ENCODE peak calls at places on chromosomes 12 and 14, in ten cellular contexts. One of them, this sample, is unnamed.

GRCh38 chr12:87930652-87931051 is 98.5 kb downstream of the C12orf50 start:
- DNase-seq in neural crest cell: no peak
- DNase-seq in nucleus accumbens: no peak
- DNase-seq in sciatic nerve: no peak
- DNase-seq in Daoy: no peak
- DNase-seq in dorsolateral prefrontal cortex: no peak
- DNase-seq in stomach: no peak
- DNase-seq in D341Med: no peak
- DNase-seq in stimulated activated CD4-positive, alpha-beta T cell treated with anti-CD3 and anti-CD28 coated beads, TNF-alpha, amount 100 ng/mL, for 1 hour: no peak
- DNase-seq in NCI-H1417 treated with DMSO at 0.1 percent for 48 hours: no peak
- DNase-seq in this sample: no peak

GRCh38 chr12:114869091-114869834 is 185.3 kb upstream of the TBX3 start:
- DNase-seq in neural crest cell: no peak
- DNase-seq in nucleus accumbens: no peak
- DNase-seq in sciatic nerve: no peak
- DNase-seq in Daoy: no peak
- DNase-seq in dorsolateral prefrontal cortex: no peak
- DNase-seq in stomach: no peak
- DNase-seq in D341Med: no peak
- DNase-seq in stimulated activated CD4-positive, alpha-beta T cell treated with anti-CD3 and anti-CD28 coated beads, TNF-alpha, amount 100 ng/mL, for 1 hour: no peak
- DNase-seq in NCI-H1417 treated with DMSO at 0.1 percent for 48 hours: no peak
- DNase-seq in this sample: no peak

GRCh38 chr12:101901782-101902181 is 24.4 kb downstream of the DRAM1 start:
- DNase-seq in neural crest cell: no peak
- DNase-seq in nucleus accumbens: no peak
- DNase-seq in sciatic nerve: no peak
- DNase-seq in Daoy: no peak
- DNase-seq in dorsolateral prefrontal cortex: no peak
- DNase-seq in stomach: no peak
- DNase-seq in D341Med: no peak
- DNase-seq in stimulated activated CD4-positive, alpha-beta T cell treated with anti-CD3 and anti-CD28 coated beads, TNF-alpha, amount 100 ng/mL, for 1 hour: no peak
- DNase-seq in NCI-H1417 treated with DMSO at 0.1 percent for 48 hours: no peak
- DNase-seq in this sample: no peak

GRCh38 chr14:100820945-100821344 is 5.0 kb upstream of the MEG3 start:
- DNase-seq in neural crest cell: no peak
- DNase-seq in nucleus accumbens: no peak
- DNase-seq in sciatic nerve: no peak
- DNase-seq in Daoy: no peak
- DNase-seq in dorsolateral prefrontal cortex: no peak
- DNase-seq in stomach: no peak
- DNase-seq in D341Med: no peak
- DNase-seq in stimulated activated CD4-positive, alpha-beta T cell treated with anti-CD3 and anti-CD28 coated beads, TNF-alpha, amount 100 ng/mL, for 1 hour: no peak
- DNase-seq in NCI-H1417 treated with DMSO at 0.1 percent for 48 hours: no peak
- DNase-seq in this sample: no peak

GRCh38 chr12:29503283-29503682 is 5.8 kb upstream of the OVCH1 start:
- DNase-seq in neural crest cell: no peak
- DNase-seq in nucleus accumbens: no peak
- DNase-seq in sciatic nerve: no peak
- DNase-seq in Daoy: no peak
- DNase-seq in dorsolateral prefrontal cortex: no peak
- DNase-seq in stomach: no peak
- DNase-seq in D341Med: no peak
- DNase-seq in stimulated activated CD4-positive, alpha-beta T cell treated with anti-CD3 and anti-CD28 coated beads, TNF-alpha, amount 100 ng/mL, for 1 hour: no peak
- DNase-seq in NCI-H1417 treated with DMSO at 0.1 percent for 48 hours: no peak
- DNase-seq in this sample: no peak

GRCh38 chr12:130026608-130027176 is 122.9 kb upstream of the TMEM132D start:
- DNase-seq in neural crest cell: peak
- DNase-seq in nucleus accumbens: no peak
- DNase-seq in sciatic nerve: peak
- DNase-seq in Daoy: peak
- DNase-seq in dorsolateral prefrontal cortex: no peak
- DNase-seq in stomach: peak
- DNase-seq in D341Med: peak
- DNase-seq in stimulated activated CD4-positive, alpha-beta T cell treated with anti-CD3 and anti-CD28 coated beads, TNF-alpha, amount 100 ng/mL, for 1 hour: no peak
- DNase-seq in NCI-H1417 treated with DMSO at 0.1 percent for 48 hours: no peak
- DNase-seq in this sample: no peak

GRCh38 chr12:56296207-56296785 is 3.8 kb downstream of the CS start:
- DNase-seq in neural crest cell: no peak
- DNase-seq in nucleus accumbens: no peak
- DNase-seq in sciatic nerve: no peak
- DNase-seq in Daoy: no peak
- DNase-seq in dorsolateral prefrontal cortex: no peak
- DNase-seq in stomach: no peak
- DNase-seq in D341Med: no peak
- DNase-seq in stimulated activated CD4-positive, alpha-beta T cell treated with anti-CD3 and anti-CD28 coated beads, TNF-alpha, amount 100 ng/mL, for 1 hour: no peak
- DNase-seq in NCI-H1417 treated with DMSO at 0.1 percent for 48 hours: no peak
- DNase-seq in this sample: no peak

GRCh38 chr12:110658882-110659281 is 30.0 kb downstream of the HVCN1 start:
- DNase-seq in neural crest cell: no peak
- DNase-seq in nucleus accumbens: no peak
- DNase-seq in sciatic nerve: no peak
- DNase-seq in Daoy: no peak
- DNase-seq in dorsolateral prefrontal cortex: no peak
- DNase-seq in stomach: no peak
- DNase-seq in D341Med: no peak
- DNase-seq in stimulated activated CD4-positive, alpha-beta T cell treated with anti-CD3 and anti-CD28 coated beads, TNF-alpha, amount 100 ng/mL, for 1 hour: no peak
- DNase-seq in NCI-H1417 treated with DMSO at 0.1 percent for 48 hours: no peak
- DNase-seq in this sample: no peak

GRCh38 chr12:87802721-87803011 is 226.5 kb downstream of the C12orf50 start:
- DNase-seq in neural crest cell: no peak
- DNase-seq in nucleus accumbens: no peak
- DNase-seq in sciatic nerve: no peak
- DNase-seq in Daoy: no peak
- DNase-seq in dorsolateral prefrontal cortex: no peak
- DNase-seq in stomach: no peak
- DNase-seq in D341Med: no peak
- DNase-seq in stimulated activated CD4-positive, alpha-beta T cell treated with anti-CD3 and anti-CD28 coated beads, TNF-alpha, amount 100 ng/mL, for 1 hour: no peak
- DNase-seq in NCI-H1417 treated with DMSO at 0.1 percent for 48 hours: no peak
- DNase-seq in this sample: no peak

GRCh38 chr12:11321980-11322379 is 11.7 kb upstream of the PRB4 start:
- DNase-seq in neural crest cell: no peak
- DNase-seq in nucleus accumbens: no peak
- DNase-seq in sciatic nerve: no peak
- DNase-seq in Daoy: no peak
- DNase-seq in dorsolateral prefrontal cortex: no peak
- DNase-seq in stomach: no peak
- DNase-seq in D341Med: no peak
- DNase-seq in stimulated activated CD4-positive, alpha-beta T cell treated with anti-CD3 and anti-CD28 coated beads, TNF-alpha, amount 100 ng/mL, for 1 hour: no peak
- DNase-seq in NCI-H1417 treated with DMSO at 0.1 percent for 48 hours: no peak
- DNase-seq in this sample: no peak

GRCh38 chr14:51581017-51581881 is 70.5 kb upstream of the FRMD6 start:
- DNase-seq in neural crest cell: no peak
- DNase-seq in nucleus accumbens: no peak
- DNase-seq in sciatic nerve: no peak
- DNase-seq in Daoy: peak
- DNase-seq in dorsolateral prefrontal cortex: no peak
- DNase-seq in stomach: no peak
- DNase-seq in D341Med: no peak
- DNase-seq in stimulated activated CD4-positive, alpha-beta T cell treated with anti-CD3 and anti-CD28 coated beads, TNF-alpha, amount 100 ng/mL, for 1 hour: no peak
- DNase-seq in NCI-H1417 treated with DMSO at 0.1 percent for 48 hours: no peak
- DNase-seq in this sample: no peak

GRCh38 chr12:32756476-32757158 is 920 bp upstream of the YARS2 start:
- DNase-seq in neural crest cell: peak
- DNase-seq in nucleus accumbens: no peak
- DNase-seq in sciatic nerve: no peak
- DNase-seq in Daoy: peak
- DNase-seq in dorsolateral prefrontal cortex: no peak
- DNase-seq in stomach: no peak
- DNase-seq in D341Med: no peak
- DNase-seq in stimulated activated CD4-positive, alpha-beta T cell treated with anti-CD3 and anti-CD28 coated beads, TNF-alpha, amount 100 ng/mL, for 1 hour: no peak
- DNase-seq in NCI-H1417 treated with DMSO at 0.1 percent for 48 hours: no peak
- DNase-seq in this sample: no peak

GRCh38 chr12:79737875-79738718 is 47.3 kb upstream of the PAWR start:
- DNase-seq in neural crest cell: peak
- DNase-seq in nucleus accumbens: no peak
- DNase-seq in sciatic nerve: no peak
- DNase-seq in Daoy: peak
- DNase-seq in dorsolateral prefrontal cortex: no peak
- DNase-seq in stomach: peak
- DNase-seq in D341Med: peak
- DNase-seq in stimulated activated CD4-positive, alpha-beta T cell treated with anti-CD3 and anti-CD28 coated beads, TNF-alpha, amount 100 ng/mL, for 1 hour: no peak
- DNase-seq in NCI-H1417 treated with DMSO at 0.1 percent for 48 hours: peak
- DNase-seq in this sample: peak

GRCh38 chr12:132478845-132479244 is 11.1 kb upstream of the FBRSL1 start:
- DNase-seq in neural crest cell: no peak
- DNase-seq in nucleus accumbens: no peak
- DNase-seq in sciatic nerve: no peak
- DNase-seq in Daoy: peak
- DNase-seq in dorsolateral prefrontal cortex: no peak
- DNase-seq in stomach: no peak
- DNase-seq in D341Med: no peak
- DNase-seq in stimulated activated CD4-positive, alpha-beta T cell treated with anti-CD3 and anti-CD28 coated beads, TNF-alpha, amount 100 ng/mL, for 1 hour: no peak
- DNase-seq in NCI-H1417 treated with DMSO at 0.1 percent for 48 hours: no peak
- DNase-seq in this sample: no peak

GRCh38 chr12:21073129-21073528 is 57.9 kb upstream of the SLCO1B1 start:
- DNase-seq in neural crest cell: no peak
- DNase-seq in nucleus accumbens: no peak
- DNase-seq in sciatic nerve: no peak
- DNase-seq in Daoy: peak
- DNase-seq in dorsolateral prefrontal cortex: no peak
- DNase-seq in stomach: no peak
- DNase-seq in D341Med: no peak
- DNase-seq in stimulated activated CD4-positive, alpha-beta T cell treated with anti-CD3 and anti-CD28 coated beads, TNF-alpha, amount 100 ng/mL, for 1 hour: no peak
- DNase-seq in NCI-H1417 treated with DMSO at 0.1 percent for 48 hours: no peak
- DNase-seq in this sample: no peak

GRCh38 chr14:64294672-64295413 is 672 bp upstream of the ESR2 start:
- DNase-seq in neural crest cell: peak
- DNase-seq in nucleus accumbens: peak
- DNase-seq in sciatic nerve: peak
- DNase-seq in Daoy: peak
- DNase-seq in dorsolateral prefrontal cortex: peak
- DNase-seq in stomach: peak
- DNase-seq in D341Med: peak
- DNase-seq in stimulated activated CD4-positive, alpha-beta T cell treated with anti-CD3 and anti-CD28 coated beads, TNF-alpha, amount 100 ng/mL, for 1 hour: peak
- DNase-seq in NCI-H1417 treated with DMSO at 0.1 percent for 48 hours: no peak
- DNase-seq in this sample: peak

GRCh38 chr14:98834119-98834518 is 437.9 kb downstream of the BCL11B start:
- DNase-seq in neural crest cell: no peak
- DNase-seq in nucleus accumbens: no peak
- DNase-seq in sciatic nerve: no peak
- DNase-seq in Daoy: no peak
- DNase-seq in dorsolateral prefrontal cortex: no peak
- DNase-seq in stomach: no peak
- DNase-seq in D341Med: no peak
- DNase-seq in stimulated activated CD4-positive, alpha-beta T cell treated with anti-CD3 and anti-CD28 coated beads, TNF-alpha, amount 100 ng/mL, for 1 hour: no peak
- DNase-seq in NCI-H1417 treated with DMSO at 0.1 percent for 48 hours: no peak
- DNase-seq in this sample: no peak

GRCh38 chr12:49791700-49792099 is 36.5 kb downstream of the NCKAP5L start:
- DNase-seq in neural crest cell: no peak
- DNase-seq in nucleus accumbens: no peak
- DNase-seq in sciatic nerve: no peak
- DNase-seq in Daoy: no peak
- DNase-seq in dorsolateral prefrontal cortex: no peak
- DNase-seq in stomach: no peak
- DNase-seq in D341Med: peak
- DNase-seq in stimulated activated CD4-positive, alpha-beta T cell treated with anti-CD3 and anti-CD28 coated beads, TNF-alpha, amount 100 ng/mL, for 1 hour: no peak
- DNase-seq in NCI-H1417 treated with DMSO at 0.1 percent for 48 hours: no peak
- DNase-seq in this sample: no peak

GRCh38 chr12:3150308-3150670 is 73.1 kb downstream of the TSPAN9 start:
- DNase-seq in neural crest cell: no peak
- DNase-seq in nucleus accumbens: no peak
- DNase-seq in sciatic nerve: no peak
- DNase-seq in Daoy: no peak
- DNase-seq in dorsolateral prefrontal cortex: no peak
- DNase-seq in stomach: no peak
- DNase-seq in D341Med: no peak
- DNase-seq in stimulated activated CD4-positive, alpha-beta T cell treated with anti-CD3 and anti-CD28 coated beads, TNF-alpha, amount 100 ng/mL, for 1 hour: no peak
- DNase-seq in NCI-H1417 treated with DMSO at 0.1 percent for 48 hours: no peak
- DNase-seq in this sample: no peak

GRCh38 chr12:129660961-129661360 is 242.9 kb downstream of the TMEM132D start:
- DNase-seq in neural crest cell: no peak
- DNase-seq in nucleus accumbens: no peak
- DNase-seq in sciatic nerve: no peak
- DNase-seq in Daoy: no peak
- DNase-seq in dorsolateral prefrontal cortex: no peak
- DNase-seq in stomach: no peak
- DNase-seq in D341Med: no peak
- DNase-seq in stimulated activated CD4-positive, alpha-beta T cell treated with anti-CD3 and anti-CD28 coated beads, TNF-alpha, amount 100 ng/mL, for 1 hour: no peak
- DNase-seq in NCI-H1417 treated with DMSO at 0.1 percent for 48 hours: no peak
- DNase-seq in this sample: no peak

This sample was measured in frontal cortex.